ENCODE peak calls at places on chromosomes 4 and X, in eight cellular contexts. J is iPS-NIHi11; A is nephron progenitor cell; B is cardiac fibroblast; F is HL-60; O is effector memory CD8-positive, alpha-beta T cell; I is ovary; V is OCI-LY7. U is an unnamed sample.

GRCh38 chr4:2390146-2390545 is 28.3 kb downstream of the ZFYVE28 start:
- DNase-seq in J (no peak), A (no peak), B (no peak), F (peak), O (no peak), I (no peak), V (no peak), U (no peak)

GRCh38 chr4:61909031-61909430 is 708.9 kb downstream of the ADGRL3 start:
- DNase-seq in J (no peak), A (no peak), B (no peak), F (no peak), O (no peak), I (no peak), V (no peak), U (no peak)

GRCh38 chr4:154490589-154491340 is 834 bp downstream of the DCHS2 start:
- DNase-seq in J (no peak), A (peak), B (no peak), F (no peak), O (no peak), I (no peak), V (no peak), U (no peak)

GRCh38 chrX:71859637-71860036 is 51.0 kb upstream of the NHSL2 start:
- DNase-seq in J (peak), A (peak), B (peak), F (peak), O (peak), I (no peak), V (peak), U (no peak)

GRCh38 chr4:61985426-61985825 is 785.3 kb downstream of the ADGRL3 start:
- DNase-seq in J (no peak), A (no peak), B (no peak), F (no peak), O (no peak), I (no peak), V (no peak), U (no peak)

GRCh38 chr4:3420606-3420955 is 21.2 kb upstream of the HGFAC start:
- DNase-seq in J (no peak), A (no peak), B (no peak), F (no peak), O (no peak), I (no peak), V (no peak), U (peak)

GRCh38 chrX:110001702-110002299 is 1.1 kb upstream of the TMEM164 start:
- DNase-seq in J (no peak), A (peak), B (no peak), F (no peak), O (no peak), I (no peak), V (no peak), U (no peak)

GRCh38 chrX:12936947-12937346 is 30.5 kb downstream of the TLR8 start:
- DNase-seq in J (no peak), A (no peak), B (no peak), F (no peak), O (no peak), I (no peak), V (no peak), U (no peak)

GRCh38 chrX:153395613-153396319 is 5.4 kb downstream of the PNMA6E start:
- DNase-seq in J (no peak), A (no peak), B (no peak), F (no peak), O (no peak), I (no peak), V (no peak), U (no peak)

GRCh38 chrX:12702509-12703091 is 88.6 kb upstream of the PRPS2 start:
- DNase-seq in J (peak), A (peak), B (peak), F (no peak), O (no peak), I (no peak), V (peak), U (no peak)

GRCh38 chr4:26820346-26820745 is 40.3 kb upstream of the STIM2 start:
- DNase-seq in J (no peak), A (no peak), B (no peak), F (no peak), O (no peak), I (no peak), V (no peak), U (no peak)

GRCh38 chr4:83075696-83076095 is 38.8 kb downstream of the PLAC8 start:
- DNase-seq in J (no peak), A (no peak), B (peak), F (no peak), O (no peak), I (no peak), V (no peak), U (no peak)

GRCh38 chrX:125003746-125004446 is 315.8 kb upstream of the TEX13C start:
- DNase-seq in J (no peak), A (no peak), B (no peak), F (no peak), O (no peak), I (no peak), V (no peak), U (no peak)

GRCh38 chr4:110091426-110091825 is 107.0 kb downstream of the ELOVL6 start:
- DNase-seq in J (no peak), A (no peak), B (peak), F (no peak), O (no peak), I (no peak), V (no peak), U (no peak)

GRCh38 chrX:10048076-10048475 is 80.9 kb downstream of the CLDN34 start:
- DNase-seq in J (no peak), A (no peak), B (peak), F (no peak), O (no peak), I (no peak), V (no peak), U (no peak)

GRCh38 chrX:13955095-13955647 is 74.5 kb downstream of the GEMIN8 start:
- DNase-seq in J (no peak), A (no peak), B (no peak), F (no peak), O (no peak), I (no peak), V (no peak), U (no peak)

GRCh38 chrX:150361070-150361776 is 1.9 kb upstream of the MAMLD1 start:
- DNase-seq in J (peak), A (peak), B (no peak), F (no peak), O (peak), I (peak), V (no peak), U (no peak)

GRCh38 chrX:13899607-13900006 is 82.7 kb upstream of the GPM6B start:
- DNase-seq in J (peak), A (no peak), B (peak), F (no peak), O (no peak), I (no peak), V (no peak), U (no peak)